ENCODE peak calls at places on chromosomes 6 and 20, in five cellular contexts. R, A, F, E and J are unnamed samples. For H3K36me3, the result is how much of the 10 kb centered on the place peaks cover.

GRCh38 chr6:162963861-162964260 is 236.1 kb downstream of the PACRG start:
- DNase-seq in R (no peak), A (no peak), E (no peak), F (no peak), J (no peak)

GRCh38 chr20:57397693-57398108 is 6.5 kb downstream of the RBM38 start:
- DNase-seq in E (no peak), F (peak), R (peak), A (no peak), J (no peak)

GRCh38 chr6:169933251-169933821 is 181.9 kb downstream of the ERMARD start:
- DNase-seq in E (no peak), A (no peak), F (no peak), R (no peak), J (no peak)

GRCh38 chr6:29561091-29561490 is 1.6 kb upstream of the UBD start:
- DNase-seq in F (no peak), R (no peak), E (peak), A (no peak), J (no peak)

GRCh38 chr20:61806314-61806713 is 259.4 kb downstream of the TAF4 start:
- DNase-seq in A (no peak), R (no peak), F (peak), E (no peak), J (no peak)

GRCh38 chr6:1575213-1576041 is 34.3 kb upstream of the FOXC1 start:
- DNase-seq in E (peak), A (no peak), F (no peak), R (no peak), J (peak)

GRCh38 chr6:142313284-142313683 is 11.5 kb downstream of the ADGRG6 start:
- DNase-seq in R (no peak), E (no peak), F (no peak), A (no peak), J (peak)

GRCh38 chr20:20023395-20023794 is 6.2 kb downstream of the NAA20 start:
- DNase-seq in F (no peak), E (no peak), A (no peak), R (no peak), J (no peak)

GRCh38 chr20:19427913-19428800 is 215.7 kb downstream of the SLC24A3 start:
- DNase-seq in E (no peak), F (no peak), R (no peak), A (no peak), J (peak)

GRCh38 chr6:22250486-22250885 is 46.4 kb downstream of the PRL start:
- DNase-seq in R (no peak), F (no peak), E (no peak), A (no peak), J (no peak)

GRCh38 chr6:125748534-125749111 is 809 bp upstream of the HEY2 start:
- DNase-seq in A (no peak), R (peak), F (no peak), E (peak), J (peak)

GRCh38 chr6:115811511-115811910 is 249.2 kb downstream of the FRK start:
- DNase-seq in A (no peak), F (no peak), R (no peak), E (no peak), J (no peak)
- H3K27ac ChIP-seq in A (no peak), F (no peak), R (no peak), E (no peak), J (no peak)

GRCh38 chr6:41071923-41072835 is at the start of gene OARD1:
- DNase-seq in F (peak), E (peak), A (peak), R (peak), J (peak)

GRCh38 chr6:41073203-41073967 is 611 bp downstream of the NFYA start:
- DNase-seq in R (peak), E (peak), A (peak), F (peak), J (peak)

GRCh38 chr6:41074692-41075436 is 2.1 kb downstream of the NFYA start:
- DNase-seq in E (peak), A (no peak), F (no peak), R (no peak), J (peak)

GRCh38 chr6:41072836-41073202 is at the start of gene NFYA:
- DNase-seq in R (no peak), F (peak), E (no peak), A (peak), J (peak)

DNA sequence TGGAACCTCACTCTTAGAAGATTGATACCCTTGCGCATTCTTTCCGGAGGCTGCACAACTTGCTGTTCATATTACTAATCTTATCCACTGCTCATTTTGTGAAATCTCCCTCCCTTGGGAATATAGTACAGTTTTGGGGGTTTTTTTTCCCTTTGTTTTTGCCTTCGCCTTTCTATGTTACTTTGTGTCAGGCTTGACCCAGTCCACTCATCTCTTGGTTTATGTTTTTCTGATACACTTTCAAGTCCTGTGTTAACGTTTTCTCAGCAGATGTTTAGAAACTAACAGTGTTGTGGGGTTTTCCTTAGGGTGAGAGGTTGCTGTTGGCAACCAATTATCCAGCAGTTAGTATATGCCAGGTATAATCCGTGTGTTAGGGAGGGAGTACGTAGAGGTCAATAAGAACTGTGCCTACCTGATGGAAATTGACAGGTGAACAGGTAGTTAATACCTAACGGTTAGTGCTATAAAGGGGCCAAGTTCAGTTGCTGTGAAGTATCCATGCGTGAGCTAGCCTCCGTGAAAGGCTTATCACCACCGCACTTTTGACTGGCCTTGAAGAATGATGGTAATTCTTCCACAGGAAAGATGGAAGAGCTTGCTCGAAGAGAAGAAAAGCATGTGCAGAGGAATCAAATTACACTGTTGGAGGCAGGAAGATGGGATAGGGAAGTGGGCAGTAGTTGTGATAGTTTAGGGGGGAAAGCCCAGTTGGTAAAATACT is 1.4 kb downstream of the NFYA start:
- DNase-seq in E (no peak), F (no peak), R (peak), A (no peak), J (peak)
- H3K36me3 ChIP-seq in E (under half), F (under half), R (under half), A (under half), J (under half)

DNA sequence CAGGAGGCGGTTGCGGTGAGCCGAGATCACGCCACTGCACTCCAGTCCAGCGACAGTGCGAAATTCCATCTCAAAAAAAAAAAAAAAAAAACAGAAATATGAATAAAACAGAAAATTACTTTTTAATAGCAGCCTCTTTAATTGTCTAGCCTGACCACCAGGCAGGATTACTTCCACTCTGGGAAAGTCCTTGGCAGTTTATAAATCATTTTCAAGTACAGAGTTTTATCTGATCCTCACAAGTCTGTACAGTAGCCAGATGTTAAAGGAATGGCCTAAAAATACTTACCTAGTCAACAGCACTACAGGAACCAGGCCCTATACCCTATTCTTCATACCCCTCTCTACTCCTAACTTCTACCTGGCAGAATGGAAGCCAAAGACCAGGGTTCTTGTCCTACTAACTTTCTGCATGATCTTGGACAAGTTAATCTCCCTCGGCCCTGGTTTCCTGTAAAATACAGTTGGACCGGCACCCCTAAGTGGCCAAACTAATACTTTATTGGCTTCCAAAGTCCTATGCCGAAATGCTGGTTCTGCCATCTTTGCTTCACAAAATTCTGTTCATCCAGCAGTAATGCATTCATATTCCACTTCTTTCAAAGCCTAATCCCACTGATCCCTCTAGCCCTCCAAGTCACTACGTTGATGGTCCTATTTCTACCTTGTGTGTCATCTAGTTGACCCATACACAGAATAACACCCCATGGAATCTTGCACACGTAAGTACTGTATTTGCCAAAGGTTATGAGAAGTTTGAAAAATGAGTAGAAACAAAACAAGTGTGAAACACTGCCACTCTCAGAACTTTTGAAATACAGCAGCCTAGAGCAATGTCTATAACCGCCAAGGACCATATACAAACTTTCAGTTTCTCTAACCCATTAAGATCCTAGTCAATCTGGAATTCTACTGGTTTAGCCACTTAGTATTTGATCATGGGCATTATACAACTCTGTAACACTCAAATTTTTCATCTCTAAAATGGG is 1.7 kb downstream of the EIF2S2 start:
- DNase-seq in R (no peak), A (no peak), F (no peak), E (peak), J (peak)
- H3K27ac ChIP-seq in R (peak), A (peak), F (peak), E (peak), J (peak)

GRCh38 chr6:35295036-35295435 is 2.6 kb upstream of the DEF6 start:
- DNase-seq in R (no peak), F (no peak), E (no peak), A (no peak), J (no peak)
- H3K36me3 ChIP-seq in R (under half), F (half or more), E (under half), A (under half), J (under half)

DNA sequence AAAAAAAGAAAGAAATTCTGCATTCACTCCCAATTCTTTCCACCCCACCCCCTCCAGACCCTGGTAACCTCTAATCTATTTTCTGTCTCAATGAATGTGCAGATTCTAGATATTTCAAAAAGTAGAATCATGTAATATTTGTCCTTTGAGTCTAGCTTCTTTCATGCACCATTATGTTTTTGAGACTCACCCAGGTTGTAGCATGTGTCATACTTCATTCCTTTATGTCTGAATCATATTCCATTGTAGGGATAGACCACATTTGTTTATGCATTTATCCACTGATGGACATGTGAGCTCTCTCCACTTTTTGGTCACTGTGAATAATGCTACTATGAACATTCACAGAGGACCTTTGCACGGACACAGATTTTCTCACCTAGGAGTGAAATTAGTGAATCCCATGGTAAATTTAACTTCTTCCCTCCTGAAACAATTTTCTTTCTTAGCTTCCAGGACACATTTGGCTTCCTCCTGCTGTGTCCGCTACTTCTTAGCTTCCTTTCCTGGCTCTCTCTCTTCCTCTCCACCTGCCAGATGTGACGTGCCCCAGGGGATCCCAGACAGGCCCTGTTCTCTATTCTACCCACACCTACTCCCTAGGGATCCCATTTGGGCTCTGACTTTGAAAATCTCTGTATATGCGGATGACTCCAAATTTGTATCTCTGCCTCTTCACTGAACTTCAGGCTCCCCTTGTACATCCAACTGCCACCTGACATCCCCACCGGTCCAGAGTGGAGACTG is 24.0 kb upstream of the ARFGEF2 start:
- DNase-seq in F (no peak), A (no peak), E (no peak), R (no peak), J (peak)
- H3K27ac ChIP-seq in F (no peak), A (no peak), E (no peak), R (no peak), J (no peak)

GRCh38 chr6:112116215-112116614 is 28.8 kb downstream of the FAM229B start:
- DNase-seq in F (no peak), A (peak), R (no peak), E (peak), J (no peak)

GRCh38 chr6:112114577-112115223 is 27.3 kb downstream of the FAM229B start:
- DNase-seq in R (no peak), E (no peak), A (no peak), F (no peak), J (no peak)

GRCh38 chr6:112109267-112109666 is 21.9 kb downstream of the FAM229B start:
- DNase-seq in R (no peak), F (no peak), E (no peak), A (no peak), J (peak)

GRCh38 chr6:112113918-112114317 is 26.5 kb downstream of the FAM229B start:
- DNase-seq in F (no peak), R (no peak), E (no peak), A (no peak), J (no peak)

GRCh38 chr6:112113371-112113770 is 26.0 kb downstream of the FAM229B start:
- DNase-seq in E (no peak), R (no peak), A (no peak), F (no peak), J (peak)
- H3K36me3 ChIP-seq in E (under half), R (under half), A (under half), F (half or more), J (half or more)

GRCh38 chr6:43436577-43437282 is 9.4 kb downstream of the ABCC10 start:
- DNase-seq in R (no peak), F (no peak), E (peak), A (peak), J (peak)
- H3K27ac ChIP-seq in R (no peak), F (no peak), E (peak), A (no peak), J (peak)

GRCh38 chr6:150910561-150910960 is 45.1 kb downstream of the MTHFD1L start:
- DNase-seq in E (no peak), R (no peak), F (no peak), A (no peak), J (no peak)
- H3K36me3 ChIP-seq in E (under half), R (under half), F (under half), A (half or more), J (under half)

GRCh38 chr20:10360878-10361277 is 73.1 kb downstream of the MKKS start:
- DNase-seq in A (no peak), E (no peak), F (no peak), R (no peak), J (no peak)
- H3K27ac ChIP-seq in A (no peak), E (no peak), F (no peak), R (no peak), J (no peak)

GRCh38 chr6:43043310-43043709 is 10.3 kb downstream of the CUL7 start:
- DNase-seq in F (no peak), E (no peak), A (no peak), R (no peak), J (no peak)
- H3K36me3 ChIP-seq in F (half or more), E (half or more), A (half or more), R (under half), J (half or more)